ENCODE peak calls at places on chromosomes 4 and X, in eight cellular contexts. One of them, this sample, is unnamed.

GRCh38 chr4:16532240-16532990 is 306.1 kb upstream of the TAPT1 start:
- DNase-seq in esophagus muscularis mucosa: no peak
- DNase-seq in endodermal cell: no peak
- DNase-seq in neuronal stem cell: no peak
- DNase-seq in progenitor cell of endocrine pancreas: no peak
- DNase-seq in head of caudate nucleus: no peak
- DNase-seq in NCI-H1694: no peak
- DNase-seq in WERI-Rb-1: no peak
- DNase-seq in this sample: peak; percentile 90

GRCh38 chrX:20026278-20026677 is 35.4 kb upstream of the BCLAF3 start:
- DNase-seq in NCI-H1694: no peak
- DNase-seq in esophagus muscularis mucosa: no peak
- DNase-seq in neuronal stem cell: no peak
- DNase-seq in head of caudate nucleus: no peak
- DNase-seq in endodermal cell: no peak
- DNase-seq in WERI-Rb-1: no peak
- DNase-seq in progenitor cell of endocrine pancreas: no peak
- DNase-seq in this sample: no peak

GRCh38 chr4:161538941-161539340 is 624.9 kb downstream of the FSTL5 start:
- DNase-seq in NCI-H1694: no peak
- DNase-seq in progenitor cell of endocrine pancreas: no peak
- DNase-seq in WERI-Rb-1: no peak
- DNase-seq in neuronal stem cell: no peak
- DNase-seq in endodermal cell: no peak
- DNase-seq in esophagus muscularis mucosa: no peak
- DNase-seq in head of caudate nucleus: no peak
- DNase-seq in this sample: no peak

GRCh38 chr4:111838406-111838930 is 306.8 kb upstream of the FAM241A start:
- DNase-seq in esophagus muscularis mucosa: no peak
- DNase-seq in neuronal stem cell: no peak
- DNase-seq in progenitor cell of endocrine pancreas: no peak
- DNase-seq in head of caudate nucleus: no peak
- DNase-seq in endodermal cell: no peak
- DNase-seq in WERI-Rb-1: no peak
- DNase-seq in NCI-H1694: no peak
- DNase-seq in this sample: no peak

GRCh38 chrX:94515009-94515408 is 841.0 kb downstream of the FAM133A start:
- DNase-seq in esophagus muscularis mucosa: no peak
- DNase-seq in progenitor cell of endocrine pancreas: no peak
- DNase-seq in neuronal stem cell: peak; percentile 5
- DNase-seq in endodermal cell: no peak
- DNase-seq in NCI-H1694: no peak
- DNase-seq in head of caudate nucleus: no peak
- DNase-seq in WERI-Rb-1: no peak
- DNase-seq in this sample: no peak

GRCh38 chrX:42902513-42902912 is 124.5 kb upstream of the PPP1R2C start:
- DNase-seq in endodermal cell: no peak
- DNase-seq in WERI-Rb-1: no peak
- DNase-seq in NCI-H1694: no peak
- DNase-seq in esophagus muscularis mucosa: no peak
- DNase-seq in neuronal stem cell: no peak
- DNase-seq in head of caudate nucleus: no peak
- DNase-seq in progenitor cell of endocrine pancreas: no peak
- DNase-seq in this sample: no peak

GRCh38 chr4:176814770-176815169 is 22.0 kb upstream of the VEGFC start:
- DNase-seq in WERI-Rb-1: no peak
- DNase-seq in endodermal cell: no peak
- DNase-seq in progenitor cell of endocrine pancreas: no peak
- DNase-seq in NCI-H1694: no peak
- DNase-seq in head of caudate nucleus: no peak
- DNase-seq in neuronal stem cell: no peak
- DNase-seq in esophagus muscularis mucosa: no peak
- DNase-seq in this sample: no peak

GRCh38 chr4:45119376-45119775 is 393.0 kb upstream of the GNPDA2 start:
- DNase-seq in esophagus muscularis mucosa: no peak
- DNase-seq in WERI-Rb-1: no peak
- DNase-seq in progenitor cell of endocrine pancreas: no peak
- DNase-seq in NCI-H1694: no peak
- DNase-seq in head of caudate nucleus: no peak
- DNase-seq in neuronal stem cell: no peak
- DNase-seq in endodermal cell: no peak
- DNase-seq in this sample: no peak

GRCh38 chrX:3094261-3094660 is 53.0 kb downstream of the ARSF start:
- DNase-seq in WERI-Rb-1: no peak
- DNase-seq in progenitor cell of endocrine pancreas: no peak
- DNase-seq in head of caudate nucleus: no peak
- DNase-seq in esophagus muscularis mucosa: no peak
- DNase-seq in neuronal stem cell: no peak
- DNase-seq in endodermal cell: peak; percentile 52
- DNase-seq in NCI-H1694: no peak
- DNase-seq in this sample: no peak

This sample was measured in GM04503.